ENCODE peak calls at places on chromosomes 2 and 18, in four cellular contexts. B is cardiac fibroblast, S is neural progenitor cell, N is type B pancreatic cell. M is an unnamed sample.

GRCh38 chr2:197130318-197130717 is 180.3 kb downstream of the ANKRD44 start:
- DNase-seq in B (no peak), S (no peak), N (no peak), M (no peak)

GRCh38 chr2:106142683-106143082 is 51.4 kb downstream of the UXS1 start:
- DNase-seq in B (no peak), S (no peak), N (no peak), M (no peak)

GRCh38 chr18:75143851-75144250 is 65.1 kb downstream of the PTGR3 start:
- DNase-seq in B (no peak), S (no peak), N (no peak), M (peak)

GRCh38 chr2:42082026-42082425 is 34.2 kb downstream of the PKDCC start:
- DNase-seq in B (no peak), S (no peak), N (no peak), M (no peak)

GRCh38 chr18:7566587-7567486 is at the start of gene PTPRM:
- DNase-seq in B (peak), S (peak), N (peak), M (peak)

GRCh38 chr2:224973112-224974016 is 68.9 kb downstream of the DOCK10 start:
- DNase-seq in B (no peak), S (no peak), N (no peak), M (no peak)

GRCh38 chr2:190119257-190119656 is 56.7 kb upstream of the MSTN start:
- DNase-seq in B (peak), S (peak), N (no peak), M (no peak)

GRCh38 chr2:15599994-15600393 is 8.3 kb downstream of the DDX1 start:
- DNase-seq in B (no peak), S (no peak), N (no peak), M (no peak)

GRCh38 chr2:216989335-216990129 is 129.7 kb upstream of the TNP1 start:
- DNase-seq in B (peak), S (no peak), N (no peak), M (no peak)

GRCh38 chr18:36580874-36581750 is 247.7 kb downstream of the TPGS2 start:
- DNase-seq in B (peak), S (no peak), N (no peak), M (no peak)

GRCh38 chr2:182186132-182186735 is 200.6 kb downstream of the PPP1R1C start:
- DNase-seq in B (peak), S (peak), N (no peak), M (no peak)

GRCh38 chr2:215178121-215178520 is 39.7 kb upstream of the ABCA12 start:
- DNase-seq in B (no peak), S (no peak), N (no peak), M (no peak)

DNA sequence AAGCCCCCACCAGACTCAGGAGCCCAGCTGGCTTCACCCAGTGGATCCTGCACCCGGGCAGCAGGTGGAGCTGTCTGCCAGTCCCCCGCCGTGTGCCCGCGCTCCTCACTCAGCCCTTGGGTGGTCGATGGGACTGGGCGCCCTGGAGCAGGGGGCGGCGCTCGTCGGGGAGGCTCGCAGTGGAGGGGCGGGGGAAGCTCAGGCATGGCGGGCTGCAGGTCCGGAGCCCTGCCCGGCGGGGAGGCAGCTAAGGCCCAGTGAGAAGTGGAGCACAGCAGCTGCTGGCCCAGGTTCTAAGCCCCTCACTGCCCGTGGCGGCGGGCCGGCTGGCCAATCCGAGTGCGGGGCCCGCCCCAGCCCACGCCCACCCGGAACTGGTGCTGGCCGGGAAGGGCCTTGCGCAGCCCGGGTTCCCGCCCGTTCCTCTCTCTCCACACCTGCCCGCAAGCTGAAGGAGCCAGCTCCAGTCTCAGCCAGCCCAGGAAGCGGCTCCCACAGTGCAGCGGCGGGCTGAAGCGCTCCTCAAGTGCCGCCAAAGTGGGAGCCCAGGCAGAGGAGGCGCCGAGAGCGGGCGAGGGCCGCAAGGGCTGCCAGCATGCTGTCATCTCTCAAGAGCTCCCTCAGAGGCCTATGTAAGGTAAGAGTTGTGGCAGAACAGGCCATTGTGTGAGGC is 1307.8 kb upstream of the TMEFF2 start:
- DNase-seq in B (no peak), S (peak), N (peak), M (peak)
- TF ChIP-seq CTCF in B (no peak), S (peak), N (peak), M (peak)

GRCh38 chr2:529425-529824 is 147.8 kb downstream of the TMEM18 start:
- DNase-seq in B (peak), S (peak), N (no peak), M (no peak)
- TF ChIP-seq CTCF in B (no peak), S (peak), N (peak), M (peak)

DNA sequence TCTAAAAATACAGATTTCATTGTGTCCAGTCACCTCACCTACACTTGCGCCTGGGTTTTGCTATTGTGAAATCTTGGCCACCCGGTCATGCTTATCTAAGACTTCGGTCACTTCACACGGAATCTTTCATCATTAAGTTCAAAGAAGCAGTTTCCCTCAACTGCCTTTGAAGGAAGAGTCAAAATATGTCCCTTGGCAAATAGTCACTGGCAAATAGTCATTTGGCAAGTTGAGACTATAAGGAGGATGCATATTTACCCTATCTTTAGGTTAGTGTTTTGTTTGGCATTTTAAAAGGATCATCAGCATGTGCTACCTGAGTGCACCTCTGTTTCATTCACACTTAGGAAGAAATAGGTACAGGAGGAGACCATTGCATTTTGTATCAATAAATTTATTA is 95.9 kb downstream of the FEZ2 start:
- DNase-seq in B (peak), S (no peak), N (no peak), M (no peak)
- TF ChIP-seq CTCF in B (no peak), S (no peak), N (no peak), M (no peak)

DNA sequence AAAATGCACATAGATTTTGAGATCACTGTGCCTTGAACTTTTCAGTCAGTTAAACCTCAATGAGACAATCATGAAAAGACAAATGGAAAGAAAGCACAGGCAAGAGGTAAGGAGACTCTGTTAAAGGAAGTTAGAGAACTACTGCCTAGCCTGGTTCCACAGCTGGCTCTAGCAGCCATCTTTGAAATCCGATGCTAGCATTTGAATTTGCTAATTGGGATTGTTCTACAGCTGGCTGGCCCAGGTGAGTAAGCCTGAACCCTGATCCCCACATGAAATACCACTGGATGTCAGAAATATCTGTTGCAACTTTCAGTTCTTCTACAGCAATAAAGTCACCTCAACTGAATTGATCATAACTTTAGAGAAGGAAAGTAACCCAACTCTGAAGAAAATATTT is 315.2 kb upstream of the CHAC2 start:
- DNase-seq in B (no peak), S (no peak), N (no peak), M (no peak)
- TF ChIP-seq CTCF in B (no peak), S (no peak), N (no peak), M (no peak)

GRCh38 chr2:231412616-231412963 is 17.1 kb downstream of the B3GNT7 start:
- DNase-seq in B (no peak), S (no peak), N (no peak), M (no peak)
- TF ChIP-seq CTCF in B (no peak), S (no peak), N (no peak), M (no peak)

GRCh38 chr2:241273552-241273988 is 41.9 kb downstream of the HDLBP start:
- DNase-seq in B (no peak), S (peak), N (no peak), M (no peak)
- TF ChIP-seq CTCF in B (no peak), S (peak), N (no peak), M (no peak)

GRCh38 chr2:104658840-104659591 is 194.9 kb upstream of the POU3F3 start:
- DNase-seq in B (no peak), S (peak), N (no peak), M (no peak)
- TF ChIP-seq CTCF in B (no peak), S (no peak), N (no peak), M (no peak)

DNA sequence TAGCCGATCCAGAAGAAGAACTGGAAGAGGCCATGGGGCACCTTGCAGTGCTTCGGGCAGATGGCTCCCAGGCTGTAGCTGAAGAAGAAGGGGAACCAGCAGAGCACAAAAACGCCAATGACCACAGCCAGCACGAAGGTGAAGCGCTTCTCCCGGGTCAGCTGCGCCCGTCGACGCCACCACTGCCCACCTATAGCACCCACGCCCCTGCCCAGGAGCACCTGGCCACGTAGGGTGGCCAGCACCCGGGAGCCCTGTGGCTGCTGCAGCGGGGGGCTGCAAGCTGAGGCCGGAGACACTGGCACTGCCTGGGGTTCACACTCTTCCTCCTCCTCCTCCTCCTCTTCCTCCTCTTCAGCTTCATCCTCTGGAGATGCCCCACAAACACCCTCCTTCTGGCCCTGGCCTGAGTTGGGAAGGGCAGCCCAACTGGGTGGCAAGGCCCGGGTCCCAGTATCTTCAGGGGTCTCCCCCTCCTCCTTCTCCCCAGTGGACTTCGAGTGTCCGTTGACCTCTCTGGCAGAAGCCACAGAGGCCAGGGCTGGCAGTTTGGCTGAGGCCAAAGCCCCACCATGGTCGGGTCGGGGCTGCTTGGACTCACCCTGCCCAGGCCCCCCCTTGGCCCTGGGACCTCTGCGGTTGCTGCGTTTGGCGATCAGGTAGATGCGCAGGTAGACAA is 1.3 kb downstream of the ADRA2B start:
- DNase-seq in B (no peak), S (no peak), N (no peak), M (no peak)
- TF ChIP-seq CTCF in B (no peak), S (no peak), N (no peak), M (no peak)

DNA sequence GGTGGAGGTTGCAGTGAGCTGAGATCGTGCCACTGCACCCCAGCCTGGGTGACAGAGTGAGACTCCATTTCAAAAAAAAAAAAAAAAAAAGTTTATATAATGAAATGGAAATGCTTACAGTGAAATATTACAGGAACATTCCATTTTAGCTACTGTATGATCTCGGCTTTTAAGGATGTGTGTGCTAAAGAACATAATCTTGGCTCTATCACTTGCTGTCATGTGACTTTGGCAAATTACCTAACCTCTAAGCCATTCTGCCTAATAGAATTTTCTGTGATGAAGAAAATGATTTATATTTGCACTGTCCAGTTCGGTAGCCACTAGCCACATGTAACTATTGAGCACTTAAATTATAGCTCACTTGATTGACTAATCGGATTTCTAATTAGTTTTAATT is 36.3 kb downstream of the SMAD4 start:
- DNase-seq in B (peak), S (no peak), N (no peak), M (no peak)
- TF ChIP-seq CTCF in B (no peak), S (no peak), N (no peak), M (no peak)